ENCODE peak calls at places on chromosomes 13 and 19, in ten cellular contexts. K is activated gamma-delta T cell treated with Interleukin-2 at 50 U/mL for 16 hours; Q is heart left ventricle; L is CD4-positive, CD25-positive, alpha-beta regulatory T cell; A is AG08396; N is C1 segment of cervical spinal cord; O is mucosa of gallbladder; H is NT2/D1; G is NCI-H187; D is stimulated activated CD8-positive, alpha-beta memory T cell treated with anti-CD3 and anti-CD28 coated beads, Interleukin-12 subunit alpha, Interleukin-12 subunit beta, amount 100 ng/mL, for 4 hours. F is an unnamed sample.

GRCh38 chr13:60448907-60449510 is 52.0 kb downstream of the TDRD3 start:
- DNase-seq in A (peak; percentile 40), N (no peak), G (no peak), Q (no peak), H (peak; percentile 16), O (peak; percentile 16), K (no peak), D (no peak), L (no peak), F (no peak)

GRCh38 chr13:46405457-46405856 is 18.4 kb upstream of the RUBCNL start:
- DNase-seq in G (no peak), L (no peak), A (no peak), Q (no peak), H (no peak), K (no peak), D (no peak), N (no peak), O (no peak), F (no peak)

GRCh38 chr19:709965-710714 is 1.4 kb downstream of the PALM start:
- DNase-seq in A (no peak), H (no peak), Q (peak; percentile 69), O (no peak), L (no peak), K (no peak), N (peak; percentile 51), G (no peak), D (no peak), F (no peak)

GRCh38 chr19:5691205-5691929 is 1.3 kb downstream of the RPL36 start:
- DNase-seq in A (peak; percentile 52), O (no peak), K (no peak), Q (peak; percentile 83), D (peak; percentile 57), H (no peak), L (no peak), G (no peak), N (peak; percentile 49), F (peak; percentile 73)

GRCh38 chr19:11578342-11579142 is 1.1 kb upstream of the ACP5 start:
- DNase-seq in A (no peak), L (peak; percentile 24), N (no peak), K (peak; percentile 26), O (peak; percentile 62), Q (peak; percentile 57), G (no peak), H (no peak), D (no peak), F (peak; percentile 81)

GRCh38 chr13:105937451-105937850 is 598.0 kb downstream of the EFNB2 start:
- DNase-seq in N (no peak), D (no peak), G (no peak), L (no peak), K (no peak), O (no peak), A (no peak), H (peak; percentile 8), Q (no peak), F (no peak)

GRCh38 chr19:42140125-42140754 is 8.0 kb upstream of the POU2F2 start:
- DNase-seq in K (no peak), Q (peak; percentile 64), G (no peak), N (peak; percentile 31), L (no peak), O (peak; percentile 76), D (no peak), H (no peak), A (peak; percentile 85), F (no peak)

GRCh38 chr19:28615546-28615916 is 597.4 kb downstream of the UQCRFS1 start:
- DNase-seq in K (no peak), L (no peak), A (no peak), D (no peak), H (no peak), G (no peak), O (no peak), N (no peak), Q (no peak), F (no peak)

GRCh38 chr13:37109080-37109678 is 3.7 kb upstream of the CSNK1A1L start:
- DNase-seq in L (no peak), H (no peak), K (no peak), O (no peak), G (peak; percentile 9), A (peak; percentile 33), Q (no peak), N (no peak), D (no peak), F (no peak)

GRCh38 chr13:22789916-22790315 is 390.9 kb upstream of the SGCG start:
- DNase-seq in H (no peak), O (no peak), K (no peak), A (no peak), D (no peak), G (no peak), Q (no peak), L (no peak), N (no peak), F (no peak)

GRCh38 chr19:51018745-51019543 is 565 bp downstream of the KLK10 start:
- DNase-seq in Q (no peak), G (no peak), N (peak; percentile 1), A (no peak), H (no peak), K (no peak), O (peak; percentile 20), D (no peak), L (no peak), F (no peak)

GRCh38 chr19:46828484-46828883 is 22.2 kb downstream of the AP2S1 start:
- DNase-seq in K (no peak), D (no peak), G (no peak), H (no peak), Q (no peak), N (no peak), O (no peak), A (no peak), L (no peak), F (no peak)

GRCh38 chr13:109297628-109298027 is 488.8 kb downstream of the IRS2 start:
- DNase-seq in H (no peak), A (peak; percentile 73), G (no peak), K (no peak), L (no peak), Q (no peak), N (no peak), D (no peak), O (no peak), F (no peak)

GRCh38 chr19:51064534-51065220 is at the start of gene KLK13:
- DNase-seq in H (peak; percentile 35), K (no peak), O (peak; percentile 16), A (no peak), L (no peak), N (no peak), D (no peak), G (no peak), Q (peak; percentile 71), F (no peak)

GRCh38 chr13:113819341-113819730 is 44.5 kb downstream of the GAS6 start:
- DNase-seq in L (no peak), A (no peak), D (no peak), O (no peak), N (no peak), K (no peak), G (no peak), H (no peak), Q (no peak), F (no peak)

GRCh38 chr19:31110331-31110730 is 238.9 kb downstream of the TSHZ3 start:
- DNase-seq in G (no peak), N (no peak), Q (no peak), L (no peak), D (no peak), A (peak; percentile 65), O (no peak), H (no peak), K (no peak), F (peak; percentile 25)

GRCh38 chr13:112069727-112070300 is 2.9 kb downstream of the SOX1 start:
- DNase-seq in L (no peak), Q (no peak), N (no peak), K (no peak), A (no peak), O (no peak), D (no peak), H (no peak), G (no peak), F (no peak)

GRCh38 chr13:47454986-47455385 is 546.1 kb downstream of the SUCLA2 start:
- DNase-seq in D (no peak), N (no peak), A (no peak), O (no peak), K (no peak), H (no peak), L (no peak), G (no peak), Q (no peak), F (no peak)

GRCh38 chr13:37202264-37202663 is 96.8 kb upstream of the CSNK1A1L start:
- DNase-seq in A (peak; percentile 8), Q (no peak), G (no peak), N (no peak), D (no peak), H (no peak), O (no peak), K (no peak), L (no peak), F (no peak)

GRCh38 chr13:27406178-27406939 is 18.1 kb upstream of the GTF3A start:
- DNase-seq in N (no peak), D (no peak), O (no peak), Q (no peak), A (peak; percentile 57), K (peak; percentile 33), G (no peak), L (peak; percentile 19), H (no peak), F (no peak)

GRCh38 chr13:73138276-73138950 is 79.6 kb downstream of the KLF5 start:
- DNase-seq in G (no peak), K (no peak), Q (no peak), A (peak; percentile 67), H (no peak), N (no peak), L (no peak), O (peak; percentile 51), D (no peak), F (no peak)

GRCh38 chr13:110350509-110350908 is 43.4 kb downstream of the COL4A2 start:
- DNase-seq in A (no peak), K (no peak), L (no peak), Q (no peak), N (no peak), G (no peak), O (no peak), D (no peak), H (no peak), F (no peak)

GRCh38 chr19:13190781-13191540 is 40.8 kb downstream of the IER2 start:
- DNase-seq in L (no peak), A (no peak), K (no peak), O (peak; percentile 82), G (no peak), Q (no peak), H (no peak), D (no peak), N (no peak), F (peak; percentile 78)

GRCh38 chr13:20801704-20802103 is 27.9 kb upstream of the EEF1AKMT1 start:
- DNase-seq in L (no peak), D (no peak), G (no peak), K (no peak), O (no peak), H (no peak), Q (no peak), N (no peak), A (no peak), F (no peak)

GRCh38 chr13:112333756-112334543 is 42.2 kb upstream of the SPACA7 start:
- DNase-seq in G (no peak), A (no peak), D (no peak), K (no peak), N (no peak), L (no peak), Q (no peak), O (no peak), H (no peak), F (no peak)

GRCh38 chr13:33537691-33538090 is 252.1 kb upstream of the STARD13 start:
- DNase-seq in N (no peak), O (no peak), K (no peak), D (no peak), A (no peak), G (no peak), L (no peak), H (no peak), Q (no peak), F (no peak)

GRCh38 chr19:31531326-31531725 is 182.1 kb upstream of the TSHZ3 start:
- DNase-seq in H (no peak), Q (no peak), A (no peak), N (no peak), L (no peak), G (no peak), K (no peak), D (no peak), O (no peak), F (no peak)

GRCh38 chr19:43310221-43310620 is 40.9 kb upstream of the PSG9 start:
- DNase-seq in K (no peak), Q (no peak), O (no peak), N (no peak), H (no peak), D (no peak), L (no peak), A (no peak), G (no peak), F (no peak)